ENCODE peak calls at places on chromosome 1, in four cellular contexts. I is A549, F is HCT116, W is gastrocnemius medialis. Q is an unnamed sample.

GRCh38 chr1:195141294-195141693 is 1466.9 kb downstream of the KCNT2 start:
- DNase-seq in I (peak; percentile 7), F (peak; percentile 2), W (no peak), Q (no peak)

GRCh38 chr1:40301541-40302299 is 15.4 kb downstream of the COL9A2 start:
- DNase-seq in I (no peak), F (no peak), W (no peak), Q (no peak)

GRCh38 chr1:54300395-54300794 is 100.4 kb downstream of the MRPL37 start:
- DNase-seq in I (no peak), F (no peak), W (no peak), Q (no peak)

GRCh38 chr1:242196101-242196500 is 197.2 kb upstream of the MAP1LC3C start:
- DNase-seq in I (no peak), F (no peak), W (no peak), Q (no peak)

GRCh38 chr1:89547563-89548485 is 23.2 kb downstream of the LRRC8B start:
- DNase-seq in I (peak; percentile 43), F (no peak), W (peak; percentile 64), Q (no peak)

GRCh38 chr1:220879509-220880366 is 495 bp downstream of the HLX start:
- DNase-seq in I (peak; percentile 30), F (no peak), W (no peak), Q (no peak)

GRCh38 chr1:18883636-18884418 is 18.5 kb downstream of the ALDH4A1 start:
- DNase-seq in I (peak; percentile 61), F (peak; percentile 38), W (peak; percentile 70), Q (peak; percentile 37)

GRCh38 chr1:40014812-40015594 is 25.5 kb upstream of the CAP1 start:
- DNase-seq in I (peak; percentile 27), F (no peak), W (no peak), Q (no peak)

GRCh38 chr1:29171521-29171920 is 10.2 kb downstream of the SRSF4 start:
- DNase-seq in I (no peak), F (no peak), W (no peak), Q (no peak)

GRCh38 chr1:32386993-32387392 is 7.2 kb downstream of the BSDC1 start:
- DNase-seq in I (no peak), F (no peak), W (no peak), Q (no peak)

GRCh38 chr1:20717452-20718342 is at the start of gene KIF17:
- DNase-seq in I (peak; percentile 48), F (no peak), W (peak; percentile 52), Q (no peak)

GRCh38 chr1:117661027-117661426 is 55.2 kb downstream of the TENT5C start:
- DNase-seq in I (no peak), F (no peak), W (no peak), Q (no peak)

GRCh38 chr1:160116277-160117147 is 953 bp downstream of the ATP1A2 start:
- DNase-seq in I (peak; percentile 39), F (no peak), W (peak; percentile 89), Q (peak; percentile 50)

GRCh38 chr1:196403803-196404690 is 204.2 kb downstream of the KCNT2 start:
- DNase-seq in I (no peak), F (no peak), W (no peak), Q (no peak)

GRCh38 chr1:236893626-236894545 is 98.8 kb downstream of the MTR start:
- DNase-seq in I (no peak), F (no peak), W (no peak), Q (no peak)

GRCh38 chr1:154324669-154325582 is at the start of gene ATP8B2:
- DNase-seq in I (peak; percentile 83), F (peak; percentile 59), W (peak; percentile 60), Q (peak; percentile 31)

GRCh38 chr1:19468397-19468956 is 16.9 kb downstream of the CAPZB start:
- DNase-seq in I (peak; percentile 58), F (no peak), W (no peak), Q (no peak)

GRCh38 chr1:32701421-32701911 is 1.1 kb downstream of the SYNC start:
- DNase-seq in I (no peak), F (no peak), W (peak; percentile 84), Q (no peak)

GRCh38 chr1:1376551-1377226 is 1.7 kb upstream of the AURKAIP1 start:
- DNase-seq in I (no peak), F (no peak), W (no peak), Q (no peak)

GRCh38 chr1:4931486-4931885 is 277.1 kb downstream of the AJAP1 start:
- DNase-seq in I (no peak), F (no peak), W (no peak), Q (no peak)

GRCh38 chr1:4928186-4928585 is 273.8 kb downstream of the AJAP1 start:
- DNase-seq in I (no peak), F (no peak), W (no peak), Q (no peak)

GRCh38 chr1:4933232-4933631 is 278.8 kb downstream of the AJAP1 start:
- DNase-seq in I (no peak), F (no peak), W (no peak), Q (no peak)

GRCh38 chr1:4935807-4936206 is 281.4 kb downstream of the AJAP1 start:
- DNase-seq in I (no peak), F (no peak), W (no peak), Q (no peak)

DNA sequence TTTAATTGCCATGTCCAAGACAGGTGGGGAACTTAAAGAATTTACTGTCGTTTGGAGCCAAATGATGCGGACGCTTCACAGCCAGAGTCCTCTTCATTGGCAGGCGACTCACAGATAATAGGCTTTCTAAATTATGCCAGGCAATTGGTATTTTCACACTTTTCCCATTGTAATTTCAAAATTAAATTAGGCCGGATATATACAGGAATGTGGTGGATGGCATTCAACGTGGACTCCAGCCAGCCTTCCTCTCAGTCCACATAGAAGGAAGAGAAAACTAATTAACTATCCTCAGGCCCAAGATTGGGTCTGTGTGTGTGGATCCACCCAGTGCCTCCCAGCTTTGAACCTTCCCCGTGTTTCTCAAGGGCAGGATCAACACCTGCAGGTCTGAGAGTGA is 278.3 kb downstream of the AJAP1 start:
- DNase-seq in I (no peak), F (no peak), W (no peak), Q (no peak)
- H3K27ac ChIP-seq in I (no peak overlapping the region), F (no peak overlapping the region), W (no peak overlapping the region), Q (no peak overlapping the region)

GRCh38 chr1:186330758-186331157 is 44.3 kb downstream of the TPR start:
- DNase-seq in I (peak; percentile 6), F (peak; percentile 4), W (no peak), Q (no peak)
- TF ChIP-seq CTCF in I (no peak), F (no peak), W (no peak), Q (no peak)

DNA sequence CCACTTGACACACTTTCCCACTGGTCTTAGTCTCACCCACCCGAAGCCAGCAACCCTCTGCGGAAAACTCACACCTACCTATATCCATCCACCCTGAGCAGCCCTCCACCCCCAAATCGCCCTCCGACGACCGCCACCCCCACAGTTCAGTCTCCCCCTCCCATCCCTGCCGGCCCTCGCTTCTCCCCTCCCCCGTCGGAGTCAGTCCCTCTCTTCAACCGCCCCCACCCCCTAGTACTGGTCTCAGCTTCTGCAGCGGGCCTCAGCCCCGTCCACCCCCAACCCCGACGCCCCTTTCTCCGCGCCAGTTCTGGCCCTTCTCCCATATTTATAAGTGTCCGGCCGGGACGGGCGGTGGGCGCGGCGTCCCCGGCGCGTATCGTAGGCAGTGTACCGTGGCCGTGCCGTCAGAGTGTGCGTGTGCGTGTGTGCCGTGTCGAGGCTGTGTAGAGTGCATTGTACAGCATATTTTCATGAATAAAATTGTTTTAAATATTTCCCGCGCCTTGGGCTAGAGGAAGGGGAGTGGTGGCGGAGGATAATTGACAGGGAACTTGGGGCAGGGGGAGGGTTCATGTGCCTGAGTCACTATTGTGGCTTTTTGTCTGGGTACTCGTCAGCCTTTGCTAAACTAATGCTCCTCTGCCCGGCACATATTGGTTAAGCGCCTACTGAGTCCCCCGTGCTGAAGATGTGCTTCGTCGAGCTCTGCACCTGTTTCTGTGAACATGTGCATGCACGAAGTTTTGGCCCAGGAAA is 22.0 kb downstream of the FOXO6 start:
- DNase-seq in I (no peak), F (no peak), W (no peak), Q (no peak)
- H3K4me3 ChIP-seq in I (peak overlapping the region; percentile 63), F (peak overlapping the region; percentile 73), W (peak overlapping the region; percentile 48), Q (peak overlapping the region; percentile 85)

GRCh38 chr1:203069028-203069804 is 16.6 kb downstream of the MYOG start:
- DNase-seq in I (no peak), F (no peak), W (peak; percentile 89), Q (no peak)
- H3K27ac ChIP-seq in I (no peak overlapping the region), F (no peak overlapping the region), W (peak overlapping the region; percentile 82), Q (peak overlapping the region; percentile 77)

Q was measured in thoracic aorta.